ENCODE peak calls at places on chromosomes 1 and 21, in four cellular contexts. One of them, this sample, is unnamed. For H3K27me3, the result is how much of the 10 kb centered on the place peaks cover.

GRCh38 chr1:38026592-38027200 is 14.2 kb downstream of the UTP11 start:
- DNase-seq in aorta: no peak
- DNase-seq in lung: peak
- DNase-seq in stomach: peak
- DNase-seq in this sample: peak

GRCh38 chr1:29833596-29833995 is 597.3 kb downstream of the PTPRU start:
- DNase-seq in aorta: no peak
- DNase-seq in lung: no peak
- DNase-seq in stomach: peak
- DNase-seq in this sample: no peak

GRCh38 chr1:209626633-209627348 is 25.4 kb downstream of the LAMB3 start:
- DNase-seq in aorta: no peak
- DNase-seq in lung: no peak
- DNase-seq in stomach: no peak
- DNase-seq in this sample: no peak

GRCh38 chr1:163068716-163069115 is 445 bp upstream of the RGS4 start:
- DNase-seq in aorta: no peak
- DNase-seq in lung: no peak
- DNase-seq in stomach: no peak
- DNase-seq in this sample: no peak

GRCh38 chr1:234605983-234606730 is 3.8 kb downstream of the IRF2BP2 start:
- DNase-seq in aorta: no peak
- DNase-seq in lung: no peak
- DNase-seq in stomach: peak
- DNase-seq in this sample: peak

GRCh38 chr1:11341881-11342552 is 69.0 kb downstream of the UBIAD1 start:
- DNase-seq in aorta: no peak
- DNase-seq in lung: no peak
- DNase-seq in stomach: no peak
- DNase-seq in this sample: no peak

GRCh38 chr21:41506526-41507520 is 1.1 kb downstream of the TMPRSS2 start:
- DNase-seq in aorta: no peak
- DNase-seq in lung: peak
- DNase-seq in stomach: peak
- DNase-seq in this sample: no peak

GRCh38 chr1:204093421-204093717 is 20.5 kb downstream of the SOX13 start:
- DNase-seq in aorta: no peak
- DNase-seq in lung: no peak
- DNase-seq in stomach: peak
- DNase-seq in this sample: no peak

GRCh38 chr21:42527489-42528158 is 14.0 kb downstream of the SLC37A1 start:
- DNase-seq in aorta: no peak
- DNase-seq in lung: no peak
- DNase-seq in stomach: no peak
- DNase-seq in this sample: no peak

GRCh38 chr1:213110349-213111300 is 59.6 kb downstream of the RPS6KC1 start:
- DNase-seq in aorta: no peak
- DNase-seq in lung: no peak
- DNase-seq in stomach: no peak
- DNase-seq in this sample: no peak

GRCh38 chr1:184376359-184376758 is 10.5 kb upstream of the C1orf21 start:
- DNase-seq in aorta: no peak
- DNase-seq in lung: no peak
- DNase-seq in stomach: no peak
- DNase-seq in this sample: no peak

GRCh38 chr21:37878946-37879660 is 37.2 kb downstream of the KCNJ6 start:
- DNase-seq in aorta: no peak
- DNase-seq in lung: no peak
- DNase-seq in stomach: no peak
- DNase-seq in this sample: peak

GRCh38 chr21:37005548-37006242 is 807 bp upstream of the RIPPLY3 start:
- DNase-seq in aorta: no peak
- DNase-seq in lung: no peak
- DNase-seq in stomach: no peak
- DNase-seq in this sample: no peak

GRCh38 chr1:46535063-46535462 is 16.4 kb downstream of the KNCN start:
- DNase-seq in aorta: no peak
- DNase-seq in lung: no peak
- DNase-seq in stomach: peak
- DNase-seq in this sample: no peak

GRCh38 chr21:45516671-45517151 is 25.5 kb downstream of the SLC19A1 start:
- DNase-seq in aorta: peak
- DNase-seq in lung: no peak
- DNase-seq in stomach: no peak
- DNase-seq in this sample: no peak

GRCh38 chr1:93607814-93608187 is 73.8 kb downstream of the BCAR3 start:
- DNase-seq in aorta: peak
- DNase-seq in lung: no peak
- DNase-seq in stomach: no peak
- DNase-seq in this sample: no peak

GRCh38 chr1:204858381-204858821 is 12.3 kb upstream of the NFASC start:
- DNase-seq in aorta: no peak
- DNase-seq in lung: no peak
- DNase-seq in stomach: no peak
- DNase-seq in this sample: no peak

GRCh38 chr1:119549719-119550141 is 42.7 kb downstream of the HSD3B1 start:
- DNase-seq in aorta: peak
- DNase-seq in lung: peak
- DNase-seq in stomach: peak
- DNase-seq in this sample: peak

GRCh38 chr1:14300991-14301703 is 297.3 kb upstream of the KAZN start:
- DNase-seq in aorta: no peak
- DNase-seq in lung: peak
- DNase-seq in stomach: peak
- DNase-seq in this sample: no peak

GRCh38 chr1:167479331-167479979 is 38.9 kb downstream of the CD247 start:
- DNase-seq in aorta: no peak
- DNase-seq in lung: no peak
- DNase-seq in stomach: no peak
- DNase-seq in this sample: no peak

GRCh38 chr1:119482517-119483425 is 24.2 kb upstream of the HSD3B1 start:
- DNase-seq in aorta: no peak
- DNase-seq in lung: no peak
- DNase-seq in stomach: no peak
- DNase-seq in this sample: no peak

GRCh38 chr1:67721650-67722291 is 36.8 kb downstream of the GADD45A start:
- DNase-seq in aorta: no peak
- DNase-seq in lung: no peak
- DNase-seq in stomach: no peak
- DNase-seq in this sample: no peak

GRCh38 chr1:57798499-57798898 is 374.6 kb upstream of the DAB1 start:
- DNase-seq in aorta: no peak
- DNase-seq in lung: no peak
- DNase-seq in stomach: no peak
- DNase-seq in this sample: no peak

GRCh38 chr1:44721521-44722361 is 9.2 kb downstream of the RNU5D-1 start:
- DNase-seq in aorta: peak
- DNase-seq in lung: peak
- DNase-seq in stomach: peak
- DNase-seq in this sample: no peak

GRCh38 chr1:23282967-23283366 is 61.1 kb downstream of the HNRNPR start:
- DNase-seq in aorta: no peak
- DNase-seq in lung: no peak
- DNase-seq in stomach: no peak
- DNase-seq in this sample: no peak

GRCh38 chr1:20199410-20199809 is 13.1 kb upstream of the PLA2G2C start:
- DNase-seq in aorta: no peak
- DNase-seq in lung: no peak
- DNase-seq in stomach: no peak
- DNase-seq in this sample: no peak

GRCh38 chr1:51564124-51564523 is 45.1 kb upstream of the EPS15 start:
- DNase-seq in aorta: no peak
- DNase-seq in lung: no peak
- DNase-seq in stomach: no peak
- DNase-seq in this sample: no peak

GRCh38 chr1:89088597-89088996 is 23.6 kb upstream of the GBP1 start:
- DNase-seq in aorta: no peak
- DNase-seq in lung: no peak
- DNase-seq in stomach: peak
- DNase-seq in this sample: no peak

GRCh38 chr21:19353271-19353670 is 949.7 kb upstream of the TMPRSS15 start:
- DNase-seq in aorta: no peak
- DNase-seq in lung: no peak
- DNase-seq in stomach: no peak
- DNase-seq in this sample: no peak

GRCh38 chr1:3390291-3390690 is 64.2 kb upstream of the ARHGEF16 start:
- DNase-seq in aorta: no peak
- DNase-seq in lung: no peak
- DNase-seq in stomach: no peak
- DNase-seq in this sample: no peak

GRCh38 chr1:234778215-234779159 is 168.5 kb upstream of the IRF2BP2 start:
- DNase-seq in aorta: peak
- DNase-seq in lung: peak
- DNase-seq in stomach: no peak
- DNase-seq in this sample: no peak

GRCh38 chr1:229194096-229194495 is 76.8 kb upstream of the RAB4A start:
- DNase-seq in aorta: no peak
- DNase-seq in lung: no peak
- DNase-seq in stomach: no peak
- DNase-seq in this sample: no peak

GRCh38 chr1:157288511-157288910 is 150.3 kb upstream of the ETV3 start:
- DNase-seq in aorta: no peak
- DNase-seq in lung: no peak
- DNase-seq in stomach: no peak
- DNase-seq in this sample: peak

GRCh38 chr1:31502926-31503511 is 73.3 kb upstream of the TINAGL1 start:
- DNase-seq in aorta: no peak
- DNase-seq in lung: no peak
- DNase-seq in stomach: no peak
- DNase-seq in this sample: no peak

GRCh38 chr1:15757575-15758401 is 807 bp upstream of the FBLIM1 start:
- DNase-seq in aorta: no peak
- DNase-seq in lung: no peak
- DNase-seq in stomach: no peak
- DNase-seq in this sample: peak

GRCh38 chr1:27668808-27669723 is 2.9 kb downstream of the IFI6 start:
- DNase-seq in aorta: peak
- DNase-seq in lung: peak
- DNase-seq in stomach: peak
- DNase-seq in this sample: peak

GRCh38 chr21:16815228-16815627 is 697.6 kb upstream of the CXADR start:
- DNase-seq in aorta: no peak
- DNase-seq in lung: no peak
- DNase-seq in stomach: no peak
- DNase-seq in this sample: no peak

DNA sequence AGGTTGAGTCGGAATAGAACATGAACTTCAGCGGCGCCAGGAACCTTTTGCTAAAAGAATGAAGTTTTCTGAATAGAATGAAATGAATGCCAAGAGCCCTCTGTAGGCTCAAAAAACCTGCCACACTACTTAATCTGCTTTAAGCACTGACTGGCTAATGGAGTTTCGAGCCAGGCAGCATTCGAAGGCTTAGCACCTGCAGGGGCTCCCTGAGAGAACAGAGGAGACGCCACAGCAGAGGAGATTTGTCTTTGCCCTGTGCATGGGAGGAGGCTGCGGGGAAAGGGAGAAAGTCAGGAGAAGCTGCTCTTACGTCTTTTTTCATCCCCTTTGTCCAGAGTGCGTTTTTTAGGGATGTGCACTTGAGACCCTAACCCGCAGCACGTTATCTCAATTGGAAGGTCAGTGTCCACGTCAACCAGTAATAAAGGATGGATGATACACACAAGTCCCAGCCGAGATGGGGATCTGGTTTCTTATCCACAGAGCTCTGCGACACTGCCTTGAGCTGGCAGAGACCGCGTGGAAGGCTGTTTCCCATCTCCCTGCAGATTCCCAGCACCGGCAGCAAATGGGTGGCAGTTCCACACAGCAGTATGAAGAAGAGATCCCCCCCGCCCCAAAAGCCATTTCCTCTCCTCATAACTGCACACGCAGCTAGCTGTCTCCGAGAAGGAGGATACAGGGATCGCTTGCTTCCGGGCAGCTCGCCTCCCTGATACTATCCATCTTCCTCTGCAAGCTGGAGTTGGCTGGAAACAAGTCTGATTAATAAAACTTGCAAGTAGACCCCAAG is 641.9 kb downstream of the AJAP1 start:
- DNase-seq in aorta: no peak
- DNase-seq in lung: no peak
- DNase-seq in stomach: no peak
- DNase-seq in this sample: no peak
- H3K27me3 ChIP-seq in aorta: under half
- H3K27me3 ChIP-seq in lung: under half
- H3K27me3 ChIP-seq in stomach: under half
- H3K27me3 ChIP-seq in this sample: under half

GRCh38 chr1:84997667-84998600 is 1.0 kb upstream of the MCOLN2 start:
- DNase-seq in aorta: no peak
- DNase-seq in lung: no peak
- DNase-seq in stomach: no peak
- DNase-seq in this sample: no peak
- H3K27me3 ChIP-seq in aorta: under half
- H3K27me3 ChIP-seq in lung: under half
- H3K27me3 ChIP-seq in stomach: under half
- H3K27me3 ChIP-seq in this sample: under half

DNA sequence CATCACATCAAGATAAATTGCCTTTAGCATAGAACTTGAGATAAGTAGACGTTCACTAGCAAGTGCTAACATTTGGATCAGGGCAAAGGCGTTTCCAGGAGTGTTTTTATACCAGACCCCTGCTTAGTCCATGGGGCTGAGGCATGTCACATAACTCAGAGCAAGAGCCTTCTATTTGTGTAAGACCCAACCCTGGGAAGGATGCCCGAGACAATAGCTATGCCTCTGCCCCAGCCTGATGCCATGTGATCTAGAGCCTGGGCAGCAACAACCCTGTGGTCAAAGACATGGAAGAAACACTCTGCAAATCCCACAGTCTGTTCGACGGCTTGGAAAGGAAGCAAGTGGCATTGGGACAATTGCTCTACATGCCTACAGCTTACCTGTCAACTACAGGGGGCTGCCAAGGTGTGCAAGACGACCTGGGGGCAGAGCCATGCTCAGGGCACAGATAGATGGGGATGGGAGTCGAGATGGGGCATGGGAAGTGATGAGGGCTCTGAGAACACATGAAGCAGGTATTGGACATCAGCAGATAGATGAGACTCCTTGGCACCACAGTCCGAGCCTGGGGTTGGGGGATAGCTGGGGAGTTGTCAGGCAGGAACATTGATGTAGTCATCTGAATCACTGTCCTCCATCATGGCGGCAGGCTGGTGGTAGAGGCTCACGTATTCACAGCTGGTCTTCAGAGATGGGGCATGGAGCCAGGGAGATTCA is 7.3 kb downstream of the IL24 start:
- DNase-seq in aorta: no peak
- DNase-seq in lung: no peak
- DNase-seq in stomach: no peak
- DNase-seq in this sample: no peak
- H3K27me3 ChIP-seq in aorta: under half
- H3K27me3 ChIP-seq in lung: under half
- H3K27me3 ChIP-seq in stomach: under half
- H3K27me3 ChIP-seq in this sample: under half

DNA sequence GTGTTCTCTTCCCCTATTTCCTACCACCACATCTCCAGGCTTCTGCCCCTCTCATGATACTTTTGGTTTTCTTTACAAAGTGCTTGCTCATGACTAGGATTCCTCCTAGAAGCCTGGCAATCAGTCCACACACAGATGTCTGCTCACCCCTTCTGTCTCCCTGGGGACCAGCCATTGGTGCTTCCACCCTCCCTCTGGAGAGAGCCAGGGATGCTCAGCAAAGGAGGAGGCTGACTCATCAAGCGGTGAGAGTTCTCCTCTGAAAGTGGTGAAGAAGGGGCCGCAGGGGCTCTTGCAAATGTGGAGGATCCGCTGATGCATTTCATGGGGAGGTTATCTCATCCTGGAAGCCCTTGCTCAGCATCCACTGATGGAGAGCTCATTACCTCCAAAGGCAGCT is 14.5 kb downstream of the NT5C1A start:
- DNase-seq in aorta: no peak
- DNase-seq in lung: no peak
- DNase-seq in stomach: no peak
- DNase-seq in this sample: peak
- H3K27me3 ChIP-seq in aorta: under half
- H3K27me3 ChIP-seq in lung: under half
- H3K27me3 ChIP-seq in stomach: under half
- H3K27me3 ChIP-seq in this sample: under half